ENCODE peak calls at places on chromosomes 2 and 18, in five cellular contexts. Y, H, F, T and S are unnamed samples. For H3K79me2, the result is how much of the 10 kb centered on the place peaks cover.

GRCh38 chr2:209662091-209662490 is 109.5 kb upstream of the UNC80 start:
- DNase-seq in Y (no peak), T (no peak), H (no peak), F (no peak), S (no peak)

GRCh38 chr18:58417752-58418151 is 211.1 kb downstream of the ALPK2 start:
- DNase-seq in F (no peak), Y (peak), T (no peak), H (no peak), S (no peak)

GRCh38 chr2:127700527-127701192 is 637 bp upstream of the SFT2D3 start:
- DNase-seq in T (peak), Y (peak), F (peak), H (peak), S (peak)

GRCh38 chr2:126784636-126785035 is 114.1 kb upstream of the TEX51 start:
- DNase-seq in H (no peak), Y (no peak), T (no peak), F (no peak), S (no peak)

GRCh38 chr18:79452991-79453645 is 57.4 kb downstream of the NFATC1 start:
- DNase-seq in F (no peak), H (no peak), Y (no peak), T (no peak), S (no peak)

GRCh38 chr2:122263746-122264145 is 508.3 kb downstream of the TSN start:
- DNase-seq in F (no peak), Y (no peak), T (no peak), H (no peak), S (no peak)

GRCh38 chr2:20585710-20586378 is 65.1 kb downstream of the HS1BP3 start:
- DNase-seq in H (no peak), F (no peak), T (no peak), Y (no peak), S (no peak)

GRCh38 chr18:12748671-12749070 is 45.8 kb downstream of the PSMG2 start:
- DNase-seq in Y (no peak), F (no peak), T (no peak), H (no peak), S (no peak)

GRCh38 chr2:38751847-38752410 is 768 bp upstream of the SRSF7 start:
- DNase-seq in F (no peak), T (no peak), H (no peak), Y (peak), S (no peak)

GRCh38 chr2:6999161-6999877 is 82.1 kb downstream of the RNF144A start:
- DNase-seq in T (peak), H (no peak), Y (no peak), F (no peak), S (no peak)

GRCh38 chr2:195647302-195647701 is 9.7 kb upstream of the SLC39A10 start:
- DNase-seq in H (no peak), F (no peak), Y (no peak), T (no peak), S (no peak)

GRCh38 chr2:62919041-62919440 is 131.6 kb upstream of the OTX1 start:
- DNase-seq in Y (no peak), T (no peak), H (no peak), F (no peak), S (no peak)

GRCh38 chr2:108823286-108823685 is 36.7 kb downstream of the CCDC138 start:
- DNase-seq in T (no peak), F (no peak), Y (peak), H (no peak), S (no peak)

GRCh38 chr2:40179801-40180200 is 272.1 kb downstream of the SLC8A1 start:
- DNase-seq in Y (no peak), T (no peak), F (no peak), H (no peak), S (no peak)

GRCh38 chr2:158507679-158508078 is 50.9 kb downstream of the PKP4 start:
- DNase-seq in Y (no peak), F (no peak), H (no peak), T (no peak), S (no peak)

GRCh38 chr2:23637011-23637778 is 252.2 kb downstream of the KLHL29 start:
- DNase-seq in T (no peak), Y (no peak), F (no peak), H (no peak), S (no peak)

GRCh38 chr18:76376668-76377358 is 118.2 kb downstream of the ZNF516 start:
- DNase-seq in T (no peak), Y (no peak), H (no peak), F (no peak), S (peak)

GRCh38 chr2:9378433-9379371 is 44.6 kb downstream of the ITGB1BP1 start:
- DNase-seq in Y (no peak), F (no peak), H (no peak), T (no peak), S (no peak)

GRCh38 chr2:121071058-121071504 is 213.9 kb downstream of the TFCP2L1 start:
- DNase-seq in Y (peak), H (peak), T (no peak), F (no peak), S (peak)

GRCh38 chr18:51211552-51211951 is 14.1 kb upstream of the MEX3C start:
- DNase-seq in F (no peak), Y (peak), H (no peak), T (peak), S (peak)

GRCh38 chr2:145323512-145323911 is 803.6 kb upstream of the ZEB2 start:
- DNase-seq in H (peak), T (no peak), F (no peak), Y (no peak), S (no peak)

GRCh38 chr2:171688129-171688465 is 828 bp downstream of the DYNC1I2 start:
- DNase-seq in H (no peak), F (no peak), Y (no peak), T (no peak), S (no peak)

GRCh38 chr2:160816916-160817315 is 323.3 kb upstream of the RBMS1 start:
- DNase-seq in T (no peak), Y (no peak), F (no peak), H (no peak), S (no peak)

GRCh38 chr2:145685323-145686050 is 1165.6 kb upstream of the ZEB2 start:
- DNase-seq in H (no peak), F (no peak), T (no peak), Y (no peak), S (no peak)

GRCh38 chr2:120579916-120580685 is 155.6 kb upstream of the GLI2 start:
- DNase-seq in Y (no peak), T (no peak), H (no peak), F (no peak), S (no peak)

DNA sequence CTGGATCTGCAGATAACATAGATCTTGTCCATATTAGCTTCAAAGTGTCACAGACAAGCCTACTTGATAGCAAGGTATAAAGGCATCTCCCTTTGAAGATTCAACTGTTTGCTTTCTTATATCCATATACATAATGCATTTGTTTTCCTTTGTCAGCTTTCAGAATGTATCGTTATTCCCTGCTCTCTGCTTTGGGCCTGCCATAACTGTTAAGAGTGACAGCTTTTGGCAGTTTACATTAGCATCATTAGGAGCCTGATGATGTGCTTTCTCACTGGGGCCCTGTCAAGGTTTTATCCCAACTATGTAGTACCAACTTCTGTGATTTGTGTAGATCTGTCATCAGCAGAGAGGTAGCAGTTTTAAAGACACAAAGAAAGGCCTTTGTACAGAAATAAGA is 604.2 kb upstream of the CDH7 start:
- DNase-seq in F (no peak), Y (no peak), H (no peak), T (no peak), S (no peak)
- TF ChIP-seq ZNF274 in F (no peak), Y (no peak), H (no peak), T (no peak), S (no peak)

GRCh38 chr2:226758886-226759660 is 40.5 kb downstream of the IRS1 start:
- DNase-seq in F (no peak), T (no peak), H (peak), Y (no peak), S (no peak)

GRCh38 chr2:226759768-226760167 is 39.9 kb downstream of the IRS1 start:
- DNase-seq in F (no peak), T (no peak), Y (no peak), H (no peak), S (no peak)

GRCh38 chr2:226763320-226763719 is 36.3 kb downstream of the IRS1 start:
- DNase-seq in T (no peak), H (no peak), Y (no peak), F (no peak), S (no peak)

GRCh38 chr2:226761195-226761583 is 38.4 kb downstream of the IRS1 start:
- DNase-seq in T (no peak), H (no peak), F (no peak), Y (no peak), S (no peak)

DNA sequence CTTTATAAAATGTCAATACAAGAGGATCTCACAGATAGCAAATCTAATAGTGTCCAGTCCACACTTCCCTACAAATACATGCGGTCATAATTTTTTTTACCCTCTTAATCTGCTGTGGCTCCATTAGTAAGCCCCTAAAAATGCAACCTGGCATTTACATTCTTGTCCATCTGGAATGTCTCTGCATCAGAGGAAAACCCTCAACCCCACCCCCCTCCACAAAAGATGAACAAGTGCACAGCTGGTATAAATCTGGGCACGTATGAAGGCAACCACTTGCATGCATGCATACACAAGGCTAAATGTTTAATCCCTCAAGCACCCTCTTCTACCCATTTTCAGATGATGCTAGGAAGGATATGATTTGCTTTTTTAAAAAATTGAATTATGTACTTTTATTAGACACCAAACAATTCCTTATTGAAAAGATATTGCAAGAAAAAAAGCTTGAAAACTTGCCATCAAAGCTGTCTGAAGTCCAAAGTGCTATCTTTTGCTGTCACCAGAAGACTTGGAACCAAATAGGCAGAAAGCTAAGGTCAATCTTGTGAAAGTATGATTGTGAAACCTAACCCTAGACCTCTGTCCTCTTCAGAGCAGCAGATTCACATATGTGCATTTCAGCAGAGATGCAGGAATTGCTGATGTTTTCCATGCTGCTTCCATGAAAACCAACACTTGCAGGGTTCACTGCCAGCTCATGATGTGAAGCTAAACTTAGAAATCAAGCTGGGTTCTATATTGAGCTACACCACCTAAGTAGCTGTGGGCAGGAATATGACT is 39.0 kb downstream of the IRS1 start:
- DNase-seq in H (peak), Y (peak), T (no peak), F (no peak), S (no peak)
- H3K79me2 ChIP-seq in H (half or more), Y (under half), T (under half), F (under half), S (under half)

GRCh38 chr18:25685088-25685487 is 333.1 kb upstream of the ZNF521 start:
- DNase-seq in H (no peak), F (no peak), Y (no peak), T (no peak), S (no peak)
- TF ChIP-seq ZNF274 in H (no peak), F (no peak), Y (no peak), T (no peak), S (no peak)

GRCh38 chr2:237702439-237703397 is 75.3 kb downstream of the LRRFIP1 start:
- DNase-seq in T (no peak), Y (no peak), F (no peak), H (no peak), S (no peak)

GRCh38 chr2:237699870-237700582 is 72.6 kb downstream of the LRRFIP1 start:
- DNase-seq in Y (no peak), F (no peak), T (no peak), H (no peak), S (no peak)

GRCh38 chr2:237700583-237701032 is 73.2 kb downstream of the LRRFIP1 start:
- DNase-seq in Y (no peak), F (no peak), H (no peak), T (peak), S (no peak)

GRCh38 chr2:237701859-237702370 is 74.5 kb downstream of the LRRFIP1 start:
- DNase-seq in F (no peak), H (no peak), Y (no peak), T (no peak), S (no peak)

GRCh38 chr2:237701033-237701858 is 73.9 kb downstream of the LRRFIP1 start:
- DNase-seq in H (no peak), T (no peak), F (no peak), Y (no peak), S (no peak)
- H3K79me2 ChIP-seq in H (half or more), T (half or more), F (under half), Y (half or more), S (half or more)

GRCh38 chr2:69716555-69717120 is 25.3 kb upstream of the ANXA4 start:
- DNase-seq in F (no peak), H (no peak), T (no peak), Y (no peak), S (no peak)

GRCh38 chr2:69717902-69718301 is 24.0 kb upstream of the ANXA4 start:
- DNase-seq in T (no peak), F (peak), H (no peak), Y (no peak), S (no peak)

GRCh38 chr2:69714024-69714423 is 27.9 kb upstream of the ANXA4 start:
- DNase-seq in T (no peak), H (no peak), F (no peak), Y (no peak), S (no peak)

GRCh38 chr2:69718338-69718965 is 23.5 kb upstream of the ANXA4 start:
- DNase-seq in H (no peak), F (no peak), Y (no peak), T (no peak), S (no peak)

GRCh38 chr2:69715964-69716363 is 26.0 kb upstream of the ANXA4 start:
- DNase-seq in T (no peak), F (no peak), Y (no peak), H (no peak), S (no peak)
- TF ChIP-seq ZNF274 in T (no peak), F (no peak), Y (no peak), H (no peak), S (no peak)

GRCh38 chr2:55885944-55886281 is 37.7 kb downstream of the EFEMP1 start:
- DNase-seq in F (no peak), Y (no peak), H (no peak), T (no peak), S (no peak)

GRCh38 chr2:55887351-55887750 is 36.2 kb downstream of the EFEMP1 start:
- DNase-seq in F (no peak), H (no peak), T (no peak), Y (no peak), S (no peak)

GRCh38 chr2:55883829-55884228 is 39.8 kb downstream of the EFEMP1 start:
- DNase-seq in F (no peak), H (no peak), T (no peak), Y (no peak), S (no peak)

GRCh38 chr2:55883339-55883738 is 40.2 kb downstream of the EFEMP1 start:
- DNase-seq in F (no peak), Y (no peak), H (no peak), T (no peak), S (no peak)

DNA sequence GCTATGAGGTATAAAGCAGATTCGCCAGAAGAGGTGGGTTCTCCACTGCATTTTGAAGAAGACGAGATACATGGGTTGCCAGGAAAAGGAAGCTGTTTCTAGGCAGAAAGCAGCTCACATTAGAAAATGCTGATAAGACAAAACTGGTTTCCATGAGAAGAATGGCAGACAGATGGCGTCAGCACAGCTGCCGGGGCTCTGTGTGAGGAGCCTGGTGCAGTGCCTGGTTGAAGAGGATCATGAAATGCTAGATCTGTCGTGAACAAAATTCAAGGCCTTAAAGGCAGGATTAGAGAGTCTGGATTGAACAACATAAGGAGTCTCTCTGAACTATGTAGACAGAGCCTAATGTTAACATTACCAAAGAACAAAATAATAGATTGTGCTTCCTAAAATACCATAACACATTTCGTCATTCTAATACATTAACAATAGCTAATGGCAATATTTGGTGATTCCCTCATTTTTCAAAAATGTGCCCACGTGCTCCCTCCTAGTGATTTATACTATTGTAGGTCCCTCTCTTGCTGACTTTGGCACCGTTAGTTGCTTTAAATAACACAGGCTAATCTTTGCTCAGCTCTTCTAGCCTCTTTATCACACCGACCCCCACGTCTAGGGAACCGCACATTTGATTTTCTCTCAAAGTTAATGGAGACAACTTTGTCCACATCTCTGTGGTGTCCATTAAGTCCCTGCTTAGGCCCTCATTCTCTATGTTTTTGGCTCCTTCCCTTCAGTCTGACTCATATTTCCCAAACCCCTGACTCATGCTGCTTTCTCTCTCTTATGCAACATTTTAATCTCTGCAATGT is 38.2 kb downstream of the EFEMP1 start:
- DNase-seq in T (no peak), F (no peak), Y (no peak), H (peak), S (no peak)
- H3K79me2 ChIP-seq in T (under half), F (under half), Y (under half), H (under half), S (under half)